ENCODE peak calls at places on chromosomes 2 and 18, in six cellular contexts. One of them, this sample, is unnamed.

GRCh38 chr18:10120622-10121021 is 206.8 kb downstream of the VAPA start:
- DNase-seq in ovary: no peak
- DNase-seq in stomach: no peak
- DNase-seq in IMR-90: no peak
- DNase-seq in right lobe of liver: no peak
- DNase-seq in prostate gland: no peak
- DNase-seq in this sample: no peak

GRCh38 chr2:26838121-26838906 is 9.6 kb upstream of the DPYSL5 start:
- DNase-seq in stomach: no peak
- DNase-seq in prostate gland: no peak
- DNase-seq in ovary: no peak
- DNase-seq in IMR-90: peak
- DNase-seq in right lobe of liver: no peak
- DNase-seq in this sample: no peak

GRCh38 chr2:109513749-109514588 is 99.8 kb downstream of the SEPTIN10 start:
- DNase-seq in right lobe of liver: no peak
- DNase-seq in IMR-90: peak
- DNase-seq in prostate gland: no peak
- DNase-seq in stomach: no peak
- DNase-seq in ovary: no peak
- DNase-seq in this sample: peak

GRCh38 chr18:62957885-62958472 is 242.6 kb downstream of the PHLPP1 start:
- DNase-seq in right lobe of liver: no peak
- DNase-seq in ovary: no peak
- DNase-seq in IMR-90: peak
- DNase-seq in stomach: peak
- DNase-seq in prostate gland: no peak
- DNase-seq in this sample: peak

GRCh38 chr2:36397040-36397616 is 41.5 kb downstream of the CRIM1 start:
- DNase-seq in IMR-90: peak
- DNase-seq in stomach: no peak
- DNase-seq in ovary: no peak
- DNase-seq in prostate gland: no peak
- DNase-seq in right lobe of liver: no peak
- DNase-seq in this sample: no peak

GRCh38 chr2:64288932-64289655 is 144.9 kb upstream of the PELI1 start:
- DNase-seq in IMR-90: no peak
- DNase-seq in stomach: no peak
- DNase-seq in ovary: no peak
- DNase-seq in right lobe of liver: no peak
- DNase-seq in prostate gland: no peak
- DNase-seq in this sample: no peak

GRCh38 chr18:61943175-61943964 is 50.6 kb upstream of the RNF152 start:
- DNase-seq in right lobe of liver: no peak
- DNase-seq in IMR-90: peak
- DNase-seq in ovary: no peak
- DNase-seq in stomach: no peak
- DNase-seq in prostate gland: no peak
- DNase-seq in this sample: no peak

GRCh38 chr2:175605989-175606841 is 395.9 kb downstream of the LNPK start:
- DNase-seq in IMR-90: no peak
- DNase-seq in stomach: no peak
- DNase-seq in prostate gland: no peak
- DNase-seq in right lobe of liver: no peak
- DNase-seq in ovary: no peak
- DNase-seq in this sample: no peak

GRCh38 chr2:224155371-224155770 is 116.3 kb upstream of the SERPINE2 start:
- DNase-seq in stomach: no peak
- DNase-seq in prostate gland: no peak
- DNase-seq in IMR-90: no peak
- DNase-seq in ovary: no peak
- DNase-seq in right lobe of liver: no peak
- DNase-seq in this sample: peak

GRCh38 chr2:15527074-15527739 is 33.9 kb downstream of the NBAS start:
- DNase-seq in right lobe of liver: no peak
- DNase-seq in IMR-90: no peak
- DNase-seq in ovary: no peak
- DNase-seq in stomach: no peak
- DNase-seq in prostate gland: no peak
- DNase-seq in this sample: no peak

GRCh38 chr2:20682166-20682565 is 15.2 kb downstream of the GDF7 start:
- DNase-seq in ovary: no peak
- DNase-seq in stomach: no peak
- DNase-seq in right lobe of liver: no peak
- DNase-seq in prostate gland: no peak
- DNase-seq in IMR-90: peak
- DNase-seq in this sample: no peak

GRCh38 chr2:5915926-5916325 is 223.7 kb downstream of the SOX11 start:
- DNase-seq in prostate gland: no peak
- DNase-seq in right lobe of liver: no peak
- DNase-seq in ovary: no peak
- DNase-seq in stomach: peak
- DNase-seq in IMR-90: peak
- DNase-seq in this sample: no peak

GRCh38 chr2:232363784-232364615 is 14.6 kb upstream of the ALPP start:
- DNase-seq in IMR-90: peak
- DNase-seq in ovary: no peak
- DNase-seq in stomach: no peak
- DNase-seq in right lobe of liver: peak
- DNase-seq in prostate gland: no peak
- DNase-seq in this sample: no peak

GRCh38 chr2:75076088-75076487 is 117.6 kb downstream of the POLE4 start:
- DNase-seq in prostate gland: no peak
- DNase-seq in stomach: no peak
- DNase-seq in ovary: no peak
- DNase-seq in IMR-90: no peak
- DNase-seq in right lobe of liver: no peak
- DNase-seq in this sample: no peak

DNA sequence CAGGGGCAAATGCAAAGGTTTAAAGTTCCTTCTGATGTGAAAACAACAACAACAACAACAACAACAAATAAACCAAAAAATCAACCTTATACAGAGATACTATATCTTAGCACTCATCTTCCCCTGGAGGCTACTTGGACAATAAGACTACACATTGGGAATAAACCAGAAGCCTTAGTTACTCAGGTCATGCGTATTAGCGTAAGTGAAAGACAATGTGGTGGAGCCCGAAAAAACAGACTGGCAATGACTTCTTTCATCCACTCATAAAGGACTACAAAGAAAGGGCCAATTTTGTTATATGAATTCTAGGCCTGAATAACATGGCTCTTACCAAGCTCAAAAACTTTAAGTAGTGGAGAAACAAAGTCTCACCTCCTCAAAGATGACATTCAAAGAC is 19.4 kb upstream of the PPP4R3B start:
- DNase-seq in stomach: no peak
- DNase-seq in right lobe of liver: no peak
- DNase-seq in IMR-90: no peak
- DNase-seq in prostate gland: no peak
- DNase-seq in ovary: no peak
- DNase-seq in this sample: no peak
- TF ChIP-seq POLR2A in stomach: no peak
- TF ChIP-seq POLR2A in right lobe of liver: no peak
- TF ChIP-seq POLR2A in IMR-90: no peak
- TF ChIP-seq POLR2A in prostate gland: no peak
- TF ChIP-seq POLR2A in ovary: no peak
- TF ChIP-seq POLR2A in this sample: no peak

DNA sequence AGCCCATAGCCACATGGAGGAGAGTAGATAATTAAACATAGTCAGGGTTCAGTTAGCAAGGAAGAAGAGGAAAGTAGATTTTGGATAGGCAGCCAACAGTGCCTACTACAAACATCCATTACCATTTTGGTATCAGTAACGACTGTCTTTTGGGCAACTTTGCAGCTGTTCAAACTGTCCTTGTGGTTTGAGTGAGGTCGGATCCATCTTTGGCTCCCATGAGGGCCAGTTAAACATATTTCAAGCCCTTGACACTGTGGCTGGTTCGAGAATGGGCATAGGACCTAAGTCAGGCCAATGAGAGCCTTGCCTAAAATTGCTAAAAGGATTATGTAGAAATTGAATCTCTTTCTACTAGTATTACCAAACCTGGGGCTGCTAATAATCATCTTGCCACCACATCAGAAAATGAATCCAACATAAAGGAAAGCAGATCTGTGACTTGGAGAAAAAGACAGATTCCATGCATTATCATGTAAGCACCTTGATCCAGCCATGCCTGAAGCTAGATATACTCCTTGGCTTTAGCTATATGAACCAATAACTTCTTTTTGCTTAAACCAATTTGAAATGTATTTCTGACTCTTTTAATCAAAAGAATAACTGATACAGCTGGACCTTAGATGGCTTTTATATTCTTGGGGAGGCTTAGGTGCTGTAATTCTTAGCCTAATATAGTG is 75.0 kb upstream of the STAM2 start:
- DNase-seq in stomach: no peak
- DNase-seq in prostate gland: no peak
- DNase-seq in IMR-90: no peak
- DNase-seq in ovary: no peak
- DNase-seq in right lobe of liver: no peak
- DNase-seq in this sample: no peak
- H3K4me3 ChIP-seq in stomach: no peak
- H3K4me3 ChIP-seq in prostate gland: no peak
- H3K4me3 ChIP-seq in IMR-90: no peak
- H3K4me3 ChIP-seq in ovary: no peak
- H3K4me3 ChIP-seq in right lobe of liver: no peak
- H3K4me3 ChIP-seq in this sample: no peak

DNA sequence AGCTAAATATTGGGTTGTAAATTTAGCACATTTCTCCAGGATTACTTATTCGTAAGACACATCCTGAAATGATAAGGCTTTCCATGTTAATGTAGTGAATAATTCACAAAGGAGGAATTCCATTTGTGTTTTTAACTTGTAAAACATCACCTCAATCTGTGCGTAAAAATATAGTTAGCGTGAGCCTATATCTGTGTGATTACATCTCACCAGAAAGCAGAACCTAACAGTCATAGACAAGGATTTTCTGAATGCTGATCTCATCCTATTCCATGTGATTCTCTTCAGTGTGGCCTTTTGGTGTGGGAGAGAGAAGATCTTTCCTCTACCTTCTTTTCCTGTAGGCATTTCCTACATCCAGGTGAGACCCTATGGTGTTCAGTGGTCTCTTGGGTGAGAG is 263.2 kb upstream of the RASGRP3 start:
- DNase-seq in prostate gland: no peak
- DNase-seq in IMR-90: peak
- DNase-seq in ovary: no peak
- DNase-seq in right lobe of liver: no peak
- DNase-seq in stomach: no peak
- DNase-seq in this sample: no peak
- TF ChIP-seq POLR2A in prostate gland: no peak
- TF ChIP-seq POLR2A in IMR-90: no peak
- TF ChIP-seq POLR2A in ovary: no peak
- TF ChIP-seq POLR2A in right lobe of liver: no peak
- TF ChIP-seq POLR2A in stomach: no peak
- TF ChIP-seq POLR2A in this sample: no peak

GRCh38 chr2:162342841-162343240 is 1.1 kb upstream of the GCA start:
- DNase-seq in stomach: no peak
- DNase-seq in IMR-90: no peak
- DNase-seq in ovary: no peak
- DNase-seq in prostate gland: no peak
- DNase-seq in right lobe of liver: no peak
- DNase-seq in this sample: no peak
- H3K4me3 ChIP-seq in stomach: no peak
- H3K4me3 ChIP-seq in IMR-90: no peak
- H3K4me3 ChIP-seq in ovary: no peak
- H3K4me3 ChIP-seq in prostate gland: no peak
- H3K4me3 ChIP-seq in right lobe of liver: no peak
- H3K4me3 ChIP-seq in this sample: no peak